ENCODE peak calls at places on chromosome 5, in seven cellular contexts. S, Y, M, V, T, O and L are unnamed samples.

GRCh38 chr5:172502969-172503368 is 48.6 kb upstream of the SH3PXD2B start:
- DNase-seq in T (peak), O (peak), V (peak), M (peak), Y (no peak), S (no peak), L (peak)

GRCh38 chr5:28903643-28904042 is 1865.3 kb upstream of the CDH9 start:
- DNase-seq in O (no peak), M (no peak), V (no peak), T (no peak), S (no peak), Y (no peak), L (no peak)

GRCh38 chr5:14268236-14268701 is 125.1 kb downstream of the TRIO start:
- DNase-seq in M (no peak), T (peak), O (no peak), V (no peak), Y (no peak), S (no peak), L (no peak)

GRCh38 chr5:4575608-4576007 is 564.5 kb upstream of the ADAMTS16 start:
- DNase-seq in V (no peak), O (no peak), M (no peak), T (no peak), S (no peak), Y (no peak), L (no peak)

GRCh38 chr5:171823269-171823668 is 37.7 kb downstream of the SMIM23 start:
- DNase-seq in O (no peak), T (no peak), M (no peak), S (no peak), Y (no peak), V (no peak), L (no peak)

GRCh38 chr5:32989815-32990214 is 278.7 kb downstream of the NPR3 start:
- DNase-seq in S (no peak), M (no peak), T (no peak), O (no peak), Y (no peak), V (no peak), L (no peak)

GRCh38 chr5:179270581-179271300 is 74.5 kb downstream of the ADAMTS2 start:
- DNase-seq in O (peak), Y (no peak), M (no peak), V (peak), T (no peak), S (peak), L (peak)

GRCh38 chr5:42005561-42006153 is 80.6 kb downstream of the FBXO4 start:
- DNase-seq in V (no peak), T (peak), S (no peak), Y (no peak), O (no peak), M (peak), L (no peak)

GRCh38 chr5:41120600-41120999 is 49.5 kb upstream of the MROH2B start:
- DNase-seq in O (no peak), M (no peak), V (no peak), T (no peak), S (peak), Y (no peak), L (no peak)

GRCh38 chr5:146623009-146623408 is 107.0 kb upstream of the GPR151 start:
- DNase-seq in Y (no peak), O (no peak), V (no peak), T (no peak), S (no peak), M (no peak), L (no peak)

GRCh38 chr5:21070871-21071270 is 1082.9 kb upstream of the CDH18 start:
- DNase-seq in M (no peak), T (no peak), Y (no peak), S (no peak), O (no peak), V (no peak), L (no peak)

GRCh38 chr5:178403351-178403750 is 170.7 kb upstream of the PHYKPL start:
- DNase-seq in V (peak), Y (no peak), T (no peak), O (no peak), S (no peak), M (no peak), L (no peak)

GRCh38 chr5:133240425-133241091 is 188.7 kb downstream of the HSPA4 start:
- DNase-seq in O (no peak), V (no peak), Y (no peak), M (no peak), T (peak), S (no peak), L (no peak)

GRCh38 chr5:98398465-98398864 is 375.0 kb upstream of the RGMB start:
- DNase-seq in Y (no peak), T (no peak), S (peak), M (no peak), O (no peak), V (no peak), L (no peak)

GRCh38 chr5:32254987-32255900 is 57.5 kb downstream of the MTMR12 start:
- DNase-seq in T (no peak), V (no peak), S (no peak), Y (no peak), M (no peak), O (no peak), L (no peak)

GRCh38 chr5:154627711-154628678 is 127.2 kb upstream of the LARP1 start:
- DNase-seq in M (no peak), Y (no peak), V (peak), S (no peak), O (no peak), T (no peak), L (no peak)

GRCh38 chr5:16582081-16582480 is 34.7 kb downstream of the RETREG1 start:
- DNase-seq in M (no peak), Y (no peak), O (no peak), S (no peak), T (no peak), V (no peak), L (no peak)

GRCh38 chr5:137822158-137822764 is 45.4 kb upstream of the MYOT start:
- DNase-seq in Y (no peak), M (peak), O (no peak), S (no peak), T (peak), V (no peak), L (no peak)

GRCh38 chr5:95617057-95617456 is 2.8 kb upstream of the GPR150 start:
- DNase-seq in S (no peak), O (no peak), T (no peak), M (no peak), V (no peak), Y (no peak), L (no peak)

GRCh38 chr5:79030663-79031480 is 38.6 kb downstream of the DMGDH start:
- DNase-seq in S (no peak), Y (no peak), T (no peak), O (no peak), V (no peak), M (no peak), L (no peak)

GRCh38 chr5:52789867-52790266 is 2.2 kb downstream of the ITGA1 start:
- DNase-seq in V (no peak), T (no peak), O (no peak), Y (no peak), M (no peak), S (no peak), L (no peak)

GRCh38 chr5:66987949-66988838 is 208.4 kb downstream of the CD180 start:
- DNase-seq in T (peak), M (peak), S (no peak), Y (no peak), V (no peak), O (no peak), L (no peak)

GRCh38 chr5:106269252-106269843 is 1401.4 kb downstream of the EFNA5 start:
- DNase-seq in Y (no peak), S (no peak), M (peak), T (no peak), O (no peak), V (no peak), L (no peak)

GRCh38 chr5:146825033-146825432 is 53.5 kb downstream of the PPP2R2B start:
- DNase-seq in O (no peak), T (no peak), M (no peak), Y (no peak), S (no peak), V (no peak), L (no peak)

GRCh38 chr5:36879274-36880033 is 2.9 kb downstream of the NIPBL start:
- DNase-seq in V (no peak), M (no peak), O (no peak), T (no peak), Y (no peak), S (no peak), L (no peak)

GRCh38 chr5:143066556-143067281 is 296.5 kb downstream of the ARHGAP26 start:
- DNase-seq in S (no peak), Y (no peak), T (no peak), M (peak), V (no peak), O (no peak), L (no peak)

GRCh38 chr5:14630706-14631105 is 33.8 kb upstream of the OTULIN start:
- DNase-seq in M (no peak), T (no peak), S (no peak), Y (no peak), V (no peak), O (no peak), L (no peak)

GRCh38 chr5:133734916-133735315 is 122.6 kb upstream of the FSTL4 start:
- DNase-seq in T (no peak), O (no peak), S (no peak), M (no peak), Y (no peak), V (no peak), L (no peak)

GRCh38 chr5:1913578-1913977 is 30.9 kb upstream of the IRX4 start:
- DNase-seq in S (no peak), M (no peak), O (no peak), Y (no peak), T (no peak), V (peak), L (no peak)

GRCh38 chr5:79929095-79929494 is 62.0 kb downstream of the MTX3 start:
- DNase-seq in S (no peak), M (no peak), O (no peak), V (no peak), Y (no peak), T (no peak), L (no peak)

GRCh38 chr5:389197-389821 is 53.7 kb upstream of the EXOC3 start:
- DNase-seq in M (no peak), O (peak), Y (no peak), S (peak), V (peak), T (no peak), L (peak)

GRCh38 chr5:176384366-176384930 is 4.0 kb downstream of the NOP16 start:
- DNase-seq in M (no peak), Y (no peak), S (no peak), T (no peak), O (no peak), V (no peak), L (no peak)

GRCh38 chr5:159263569-159263905 is 447 bp downstream of the UBLCP1 start:
- DNase-seq in V (no peak), T (no peak), O (no peak), S (no peak), M (peak), Y (no peak), L (no peak)

DNA sequence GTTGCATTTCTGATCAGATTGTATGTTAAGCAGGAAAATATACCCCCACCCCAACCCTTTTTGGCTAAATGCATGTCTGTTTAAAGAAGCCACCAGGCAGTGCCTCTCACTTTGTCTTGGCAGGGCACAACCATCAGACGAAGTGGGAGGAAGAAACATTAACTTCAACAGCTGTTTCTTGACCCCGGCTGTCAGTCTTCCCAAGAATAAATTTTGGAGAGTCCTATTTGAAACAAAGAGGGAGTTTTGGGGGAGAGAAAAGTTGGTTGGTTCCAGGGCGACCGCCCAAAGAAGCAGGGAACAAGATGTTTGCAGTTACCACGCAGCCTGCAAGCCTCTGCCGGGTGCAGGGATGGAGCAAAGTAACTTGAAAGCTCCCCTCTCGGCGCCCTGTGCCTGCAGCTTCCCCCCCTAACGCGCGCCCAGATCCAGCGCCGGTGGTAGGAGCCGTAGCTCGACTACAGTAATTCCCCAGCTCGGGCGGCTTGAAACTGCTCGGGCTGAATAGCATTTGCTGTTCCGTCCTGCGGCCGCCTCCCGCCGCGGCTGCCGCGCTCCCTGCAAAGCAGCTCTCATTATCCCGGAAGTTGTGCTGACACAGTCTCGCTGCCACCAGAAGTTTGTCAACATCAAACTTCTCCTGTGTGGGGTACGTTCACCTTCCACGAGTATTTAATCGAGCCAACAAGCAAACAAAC is 100.7 kb upstream of the SSBP2 start:
- DNase-seq in Y (peak), T (peak), O (peak), M (peak), V (peak), S (peak), L (peak)
- TF ChIP-seq CTCF in Y (no peak), T (no peak), O (peak), M (no peak), V (no peak), S (no peak), L (no peak)

GRCh38 chr5:58497956-58498942 is 7.0 kb downstream of the GAPT start:
- DNase-seq in M (no peak), T (peak), S (no peak), V (no peak), O (no peak), Y (no peak), L (no peak)
- TF ChIP-seq CTCF in M (peak), T (peak), S (peak), V (peak), O (peak), Y (no peak), L (peak)

GRCh38 chr5:135061001-135061400 is 27.0 kb upstream of the PITX1 start:
- DNase-seq in T (no peak), Y (no peak), M (no peak), V (no peak), O (no peak), S (peak), L (no peak)

GRCh38 chr5:135057233-135057632 is 23.2 kb upstream of the PITX1 start:
- DNase-seq in T (no peak), M (no peak), S (peak), O (no peak), Y (no peak), V (no peak), L (no peak)

GRCh38 chr5:135058326-135058725 is 24.3 kb upstream of the PITX1 start:
- DNase-seq in T (no peak), S (peak), M (no peak), V (no peak), O (no peak), Y (no peak), L (no peak)

GRCh38 chr5:135060021-135060420 is 26.0 kb upstream of the PITX1 start:
- DNase-seq in V (no peak), S (peak), T (no peak), M (no peak), Y (no peak), O (no peak), L (no peak)

GRCh38 chr5:135059000-135059923 is 25.2 kb upstream of the PITX1 start:
- DNase-seq in S (peak), M (no peak), O (no peak), T (no peak), V (no peak), Y (no peak), L (no peak)
- TF ChIP-seq CTCF in S (no peak), M (peak), O (no peak), T (peak), V (no peak), Y (no peak), L (no peak)

GRCh38 chr5:141992349-141992963 is 20.4 kb downstream of the GNPDA1 start:
- DNase-seq in S (no peak), M (peak), T (peak), Y (peak), V (no peak), O (peak), L (no peak)
- TF ChIP-seq CTCF in S (peak), M (peak), T (peak), Y (peak), V (peak), O (peak), L (peak)

GRCh38 chr5:175243441-175243840 is 200.5 kb downstream of the DRD1 start:
- DNase-seq in V (no peak), M (no peak), S (no peak), O (no peak), Y (no peak), T (no peak), L (no peak)
- TF ChIP-seq CTCF in V (no peak), M (no peak), S (no peak), O (no peak), Y (no peak), T (no peak), L (no peak)